ENCODE peak calls at places on chromosome 22, in six cellular contexts. G is cardiac fibroblast, X is lower lobe of right lung, V is cardiac muscle cell, A is nephron progenitor cell, F is coronary artery. H is an unnamed sample.

GRCh38 chr22:20953668-20954500 is 13.2 kb upstream of the AIFM3 start:
- DNase-seq in F (no peak), G (peak), V (peak), X (no peak), A (no peak), H (no peak)

GRCh38 chr22:50209893-50210292 is 9.1 kb downstream of the SELENOO start:
- DNase-seq in A (peak), V (peak), X (peak), F (no peak), G (peak), H (peak)

GRCh38 chr22:32794449-32795213 is 6.9 kb upstream of the TIMP3 start:
- DNase-seq in V (no peak), A (no peak), X (no peak), F (no peak), G (no peak), H (no peak)

GRCh38 chr22:41252365-41252764 is 11.6 kb upstream of the CHADL start:
- DNase-seq in V (no peak), F (no peak), G (no peak), X (no peak), A (no peak), H (no peak)

GRCh38 chr22:28112130-28112529 is 193.1 kb upstream of the PITPNB start:
- DNase-seq in A (no peak), X (no peak), V (no peak), F (no peak), G (no peak), H (no peak)

GRCh38 chr22:10741210-10741609 is 4786.8 kb upstream of the OR11H1 start:
- DNase-seq in F (no peak), X (peak), V (no peak), A (no peak), G (no peak), H (no peak)

GRCh38 chr22:35160268-35160667 is 94.3 kb downstream of the ISX start:
- DNase-seq in F (no peak), A (no peak), G (no peak), V (no peak), X (no peak), H (no peak)

GRCh38 chr22:36865346-36865745 is 4.5 kb downstream of the NCF4 start:
- DNase-seq in V (peak), X (no peak), A (peak), G (peak), F (no peak), H (no peak)

GRCh38 chr22:44080936-44081853 is 57.1 kb downstream of the PARVB start:
- DNase-seq in F (no peak), G (peak), X (peak), A (peak), V (peak), H (peak)

GRCh38 chr22:24133187-24133965 is 47.9 kb upstream of the SUSD2 start:
- DNase-seq in G (peak), A (no peak), V (peak), F (no peak), X (peak), H (no peak)

GRCh38 chr22:42939941-42940653 is 74.9 kb downstream of the PACSIN2 start:
- DNase-seq in F (no peak), A (no peak), V (peak), G (peak), X (peak), H (no peak)

GRCh38 chr22:26835929-26836528 is 178.6 kb downstream of the MIAT start:
- DNase-seq in F (no peak), G (peak), X (no peak), A (peak), V (peak), H (peak)

GRCh38 chr22:43446881-43447280 is 35.1 kb downstream of the MPPED1 start:
- DNase-seq in A (no peak), G (no peak), X (no peak), V (no peak), F (no peak), H (no peak)

DNA sequence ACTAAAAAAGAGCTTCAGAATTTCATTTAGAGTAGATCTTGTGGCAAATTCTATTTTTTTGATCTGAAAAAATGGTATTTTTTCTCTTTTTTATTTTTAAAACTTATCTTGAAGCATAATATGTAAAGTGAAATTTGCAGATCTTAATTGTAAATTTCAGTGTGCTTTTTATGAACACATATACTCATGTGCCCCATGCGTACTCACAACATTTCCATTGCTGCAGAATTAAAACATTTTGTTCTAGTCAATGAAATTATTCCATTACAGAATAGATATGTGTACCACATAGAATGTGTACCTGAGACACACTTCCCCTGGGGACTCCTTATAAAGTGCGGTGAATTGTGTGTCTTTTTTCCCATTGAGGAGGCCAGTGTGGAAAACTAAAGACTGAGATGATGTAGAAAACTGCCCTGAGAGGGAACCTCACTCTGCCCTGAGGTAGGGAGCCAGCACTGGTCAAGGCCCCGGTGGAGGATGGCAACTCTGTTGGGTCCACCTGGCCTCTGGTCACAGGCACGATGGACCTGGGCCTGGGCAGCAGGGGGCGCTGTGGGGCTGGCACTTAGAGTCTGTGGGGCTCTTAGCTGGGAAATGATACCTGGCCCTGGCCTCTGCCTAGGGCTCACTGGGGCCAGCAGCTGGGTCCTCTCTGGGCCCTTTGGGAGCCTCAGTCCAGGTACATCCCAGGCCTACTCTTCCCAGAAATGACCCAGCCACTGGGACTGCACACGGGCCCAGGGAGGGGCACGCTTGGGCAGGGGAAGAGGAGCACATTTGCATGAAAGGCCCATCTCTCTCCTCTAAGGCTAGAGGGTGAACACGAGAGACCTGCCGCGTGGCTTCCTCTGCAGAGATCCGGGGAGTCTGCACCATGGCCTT is 77.9 kb upstream of the TOP3B start:
- DNase-seq in V (peak), F (no peak), A (peak), G (peak), X (peak), H (peak)
- TF ChIP-seq CTCF in V (peak), F (peak), A (peak), G (peak), X (peak), H (peak)

GRCh38 chr22:38056969-38057841 is at the start of gene PICK1:
- DNase-seq in G (peak), V (peak), F (peak), X (peak), A (peak), H (peak)
- TF ChIP-seq CTCF in G (no peak), V (no peak), F (no peak), X (no peak), A (no peak), H (no peak)

GRCh38 chr22:30441088-30441487 is 15.5 kb downstream of the MTFP1 start:
- DNase-seq in G (no peak), A (no peak), F (no peak), V (no peak), X (no peak), H (no peak)

GRCh38 chr22:30439836-30440235 is 14.3 kb downstream of the MTFP1 start:
- DNase-seq in X (no peak), V (no peak), G (no peak), F (no peak), A (no peak), H (no peak)

GRCh38 chr22:30445438-30445936 is 19.9 kb downstream of the MTFP1 start:
- DNase-seq in V (no peak), F (no peak), G (no peak), X (no peak), A (no peak), H (no peak)

GRCh38 chr22:30439226-30439625 is 13.7 kb downstream of the MTFP1 start:
- DNase-seq in V (no peak), A (no peak), F (no peak), G (no peak), X (no peak), H (no peak)

GRCh38 chr22:30444632-30445437 is 19.3 kb downstream of the MTFP1 start:
- DNase-seq in F (no peak), X (no peak), G (peak), V (peak), A (peak), H (peak)
- TF ChIP-seq CTCF in F (peak), X (peak), G (peak), V (peak), A (peak), H (peak)

DNA sequence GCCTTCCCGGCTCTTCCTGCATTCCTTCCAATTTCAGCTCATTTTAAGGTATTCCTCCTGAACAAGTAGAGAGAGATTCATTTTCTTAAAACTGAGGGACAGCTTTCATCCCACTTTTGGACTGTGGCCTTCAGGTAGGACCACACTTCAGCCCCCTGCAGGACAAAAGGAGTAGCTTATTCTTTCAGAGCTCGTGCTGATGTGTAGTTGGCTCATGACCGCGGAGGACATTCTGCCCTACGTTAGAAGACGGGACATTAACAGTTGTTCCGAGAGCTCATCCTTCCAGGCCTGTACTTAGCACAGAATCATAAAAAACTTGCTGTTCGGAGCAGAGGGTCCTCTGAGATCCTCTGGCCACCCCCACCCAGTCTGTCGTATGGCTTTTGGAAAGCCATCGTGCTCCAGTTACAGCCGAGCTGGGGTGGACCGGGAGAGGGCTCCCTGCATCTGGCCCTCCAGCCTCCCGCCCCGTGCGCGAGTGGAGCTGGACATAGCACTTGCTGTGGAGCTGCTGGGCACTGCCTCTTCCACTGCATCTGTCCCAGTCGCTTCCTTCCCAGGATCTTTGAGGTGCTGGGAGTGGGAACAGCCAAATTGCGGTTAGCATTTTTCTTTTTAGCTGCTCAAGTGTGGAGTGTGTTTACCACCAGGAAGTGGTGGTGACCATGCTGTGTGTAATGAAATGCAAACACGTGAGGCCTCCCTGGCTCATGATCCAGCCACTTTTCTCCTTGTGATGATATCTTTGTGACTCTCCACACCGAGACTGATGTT is 250.3 kb downstream of the TBC1D22A start:
- DNase-seq in X (no peak), F (no peak), G (peak), V (peak), A (no peak), H (no peak)
- TF ChIP-seq CTCF in X (no peak), F (no peak), G (peak), V (peak), A (peak), H (peak)

GRCh38 chr22:45344339-45344738 is 34.6 kb downstream of the FAM118A start:
- DNase-seq in F (no peak), A (peak), V (peak), X (no peak), G (no peak), H (no peak)
- TF ChIP-seq CTCF in F (no peak), A (no peak), V (no peak), X (no peak), G (no peak), H (peak)